ENCODE peak calls at places on chromosomes 5 and 9, in four cellular contexts. One of them, this sample, is unnamed.

GRCh38 chr5:60959156-60959555 is 14.2 kb downstream of the NDUFAF2 start:
- DNase-seq in WTC11: no peak
- DNase-seq in A549: peak; percentile 21
- DNase-seq in K562: no peak
- DNase-seq in this sample: no peak

GRCh38 chr5:173880306-173880985 is 7.7 kb upstream of the CPEB4 start:
- DNase-seq in WTC11: no peak
- DNase-seq in A549: peak; percentile 33
- DNase-seq in K562: no peak
- DNase-seq in this sample: no peak

GRCh38 chr9:122217640-122218039 is 11.1 kb downstream of the LHX6 start:
- DNase-seq in WTC11: no peak
- DNase-seq in A549: no peak
- DNase-seq in K562: no peak
- DNase-seq in this sample: peak; percentile 11

GRCh38 chr5:16809816-16810502 is 126.1 kb downstream of the MYO10 start:
- DNase-seq in WTC11: no peak
- DNase-seq in A549: no peak
- DNase-seq in K562: no peak
- DNase-seq in this sample: peak; percentile 7

GRCh38 chr5:130280528-130281217 is 376.4 kb downstream of the CHSY3 start:
- DNase-seq in WTC11: no peak
- DNase-seq in A549: no peak
- DNase-seq in K562: no peak
- DNase-seq in this sample: no peak

GRCh38 chr9:7273575-7273974 is 515.8 kb downstream of the KDM4C start:
- DNase-seq in WTC11: no peak
- DNase-seq in A549: peak; percentile 29
- DNase-seq in K562: no peak
- DNase-seq in this sample: no peak

GRCh38 chr9:105053209-105053652 is 125.3 kb upstream of the ABCA1 start:
- DNase-seq in WTC11: no peak
- DNase-seq in A549: peak; percentile 59
- DNase-seq in K562: no peak
- DNase-seq in this sample: no peak

GRCh38 chr5:171757853-171758535 is 27.6 kb upstream of the SMIM23 start:
- DNase-seq in WTC11: no peak
- DNase-seq in A549: peak; percentile 78
- DNase-seq in K562: no peak
- DNase-seq in this sample: peak; percentile 30

GRCh38 chr9:124392254-124392653 is 23.0 kb downstream of the PSMB7 start:
- DNase-seq in WTC11: no peak
- DNase-seq in A549: peak; percentile 29
- DNase-seq in K562: no peak
- DNase-seq in this sample: no peak

GRCh38 chr5:62412549-62413329 is at the start of gene IPO11:
- DNase-seq in WTC11: peak; percentile 99
- DNase-seq in A549: peak; percentile 99
- DNase-seq in K562: peak; percentile 94
- DNase-seq in this sample: peak; percentile 98

GRCh38 chr5:7473668-7474215 is 77.8 kb downstream of the ADCY2 start:
- DNase-seq in WTC11: no peak
- DNase-seq in A549: no peak
- DNase-seq in K562: no peak
- DNase-seq in this sample: no peak

GRCh38 chr5:40743771-40744170 is 12.0 kb downstream of the TTC33 start:
- DNase-seq in WTC11: no peak
- DNase-seq in A549: no peak
- DNase-seq in K562: no peak
- DNase-seq in this sample: no peak

GRCh38 chr9:34446468-34446891 is 11.9 kb downstream of the FAM219A start:
- DNase-seq in WTC11: no peak
- DNase-seq in A549: no peak
- DNase-seq in K562: no peak
- DNase-seq in this sample: no peak

GRCh38 chr9:524008-524407 is 309.3 kb downstream of the DOCK8 start:
- DNase-seq in WTC11: no peak
- DNase-seq in A549: no peak
- DNase-seq in K562: no peak
- DNase-seq in this sample: no peak

GRCh38 chr9:131854334-131854733 is 114.5 kb upstream of the RAPGEF1 start:
- DNase-seq in WTC11: no peak
- DNase-seq in A549: no peak
- DNase-seq in K562: no peak
- DNase-seq in this sample: no peak

GRCh38 chr9:119963258-119963797 is 594.1 kb upstream of the BRINP1 start:
- DNase-seq in WTC11: peak; percentile 38
- DNase-seq in A549: peak; percentile 49
- DNase-seq in K562: no peak
- DNase-seq in this sample: no peak

GRCh38 chr5:133698646-133699526 is 86.5 kb upstream of the FSTL4 start:
- DNase-seq in WTC11: no peak
- DNase-seq in A549: no peak
- DNase-seq in K562: no peak
- DNase-seq in this sample: no peak

GRCh38 chr5:55427157-55427556 is 107.6 kb downstream of the PLPP1 start:
- DNase-seq in WTC11: no peak
- DNase-seq in A549: no peak
- DNase-seq in K562: no peak
- DNase-seq in this sample: no peak

GRCh38 chr5:151880304-151880703 is 44.3 kb downstream of the GLRA1 start:
- DNase-seq in WTC11: no peak
- DNase-seq in A549: no peak
- DNase-seq in K562: no peak
- DNase-seq in this sample: no peak

GRCh38 chr9:33880562-33881089 is 63.7 kb downstream of the UBE2R2 start:
- DNase-seq in WTC11: peak; percentile 60
- DNase-seq in A549: no peak
- DNase-seq in K562: peak; percentile 10
- DNase-seq in this sample: no peak

GRCh38 chr5:73826301-73826700 is 200.3 kb downstream of the ARHGEF28 start:
- DNase-seq in WTC11: no peak
- DNase-seq in A549: no peak
- DNase-seq in K562: no peak
- DNase-seq in this sample: no peak

GRCh38 chr9:136007906-136008692 is 46.9 kb upstream of the UBAC1 start:
- DNase-seq in WTC11: no peak
- DNase-seq in A549: peak; percentile 55
- DNase-seq in K562: no peak
- DNase-seq in this sample: peak; percentile 83

GRCh38 chr9:128159784-128160602 is at the start of gene BBLN:
- DNase-seq in WTC11: peak; percentile 98
- DNase-seq in A549: peak; percentile 92
- DNase-seq in K562: peak; percentile 100
- DNase-seq in this sample: peak; percentile 84

GRCh38 chr9:135305546-135306180 is 173.9 kb upstream of the PPP1R26 start:
- DNase-seq in WTC11: no peak
- DNase-seq in A549: no peak
- DNase-seq in K562: no peak
- DNase-seq in this sample: no peak

GRCh38 chr9:686381-686813 is 155.1 kb upstream of the DMRT1 start:
- DNase-seq in WTC11: no peak
- DNase-seq in A549: no peak
- DNase-seq in K562: no peak
- DNase-seq in this sample: no peak

GRCh38 chr5:175885813-175886212 is 14.4 kb downstream of the CPLX2 start:
- DNase-seq in WTC11: no peak
- DNase-seq in A549: no peak
- DNase-seq in K562: no peak
- DNase-seq in this sample: no peak

GRCh38 chr5:67010684-67011409 is 185.8 kb downstream of the CD180 start:
- DNase-seq in WTC11: no peak
- DNase-seq in A549: no peak
- DNase-seq in K562: no peak
- DNase-seq in this sample: no peak

DNA sequence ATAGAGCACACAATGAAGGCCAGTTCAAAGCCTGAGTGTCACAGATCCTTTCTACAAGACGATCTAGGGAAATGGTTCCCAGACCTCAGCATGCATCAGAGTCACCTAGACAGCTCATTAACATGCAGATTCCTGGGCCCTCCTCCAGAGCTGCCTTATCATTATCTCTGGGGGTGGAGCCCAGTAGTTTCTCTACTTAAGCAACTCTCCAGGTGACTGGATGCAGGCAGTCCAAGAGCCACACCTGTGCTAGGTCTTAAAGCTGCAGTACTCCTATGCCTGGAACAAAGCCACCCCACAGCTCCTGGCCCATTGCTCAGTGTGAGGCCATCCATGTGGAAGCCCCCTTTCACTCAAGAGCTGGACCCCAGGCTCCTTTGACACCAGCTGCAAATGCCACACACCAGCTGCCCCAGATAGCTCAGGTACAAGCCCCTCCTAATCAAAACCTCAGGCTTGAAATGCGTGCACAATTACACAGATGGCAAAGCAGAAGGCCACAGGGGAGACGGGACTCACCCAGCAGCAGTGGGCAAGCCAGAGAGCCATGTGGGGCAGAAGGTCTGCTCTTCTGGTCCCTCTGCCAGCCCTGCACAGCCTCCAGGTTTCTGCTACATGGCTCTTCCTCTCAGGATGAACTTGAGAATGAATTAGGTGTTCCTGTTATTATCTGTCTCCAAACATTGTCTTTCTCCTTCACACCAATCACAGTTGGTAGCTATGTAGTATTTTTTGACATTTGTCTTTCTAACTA is 106.1 kb downstream of the SH3TC2 start:
- DNase-seq in WTC11: peak; percentile 46
- DNase-seq in A549: no peak
- DNase-seq in K562: no peak
- DNase-seq in this sample: no peak
- TF ChIP-seq HMGXB4 in WTC11: no peak
- TF ChIP-seq HMGXB4 in A549: no peak
- TF ChIP-seq HMGXB4 in K562: no peak
- TF ChIP-seq HMGXB4 in this sample: no peak

GRCh38 chr9:92308893-92309292 is 15.4 kb upstream of the IARS1 start:
- DNase-seq in WTC11: no peak
- DNase-seq in A549: no peak
- DNase-seq in K562: no peak
- DNase-seq in this sample: no peak
- TF ChIP-seq HMGXB4 in WTC11: no peak
- TF ChIP-seq HMGXB4 in A549: no peak
- TF ChIP-seq HMGXB4 in K562: no peak
- TF ChIP-seq HMGXB4 in this sample: no peak

DNA sequence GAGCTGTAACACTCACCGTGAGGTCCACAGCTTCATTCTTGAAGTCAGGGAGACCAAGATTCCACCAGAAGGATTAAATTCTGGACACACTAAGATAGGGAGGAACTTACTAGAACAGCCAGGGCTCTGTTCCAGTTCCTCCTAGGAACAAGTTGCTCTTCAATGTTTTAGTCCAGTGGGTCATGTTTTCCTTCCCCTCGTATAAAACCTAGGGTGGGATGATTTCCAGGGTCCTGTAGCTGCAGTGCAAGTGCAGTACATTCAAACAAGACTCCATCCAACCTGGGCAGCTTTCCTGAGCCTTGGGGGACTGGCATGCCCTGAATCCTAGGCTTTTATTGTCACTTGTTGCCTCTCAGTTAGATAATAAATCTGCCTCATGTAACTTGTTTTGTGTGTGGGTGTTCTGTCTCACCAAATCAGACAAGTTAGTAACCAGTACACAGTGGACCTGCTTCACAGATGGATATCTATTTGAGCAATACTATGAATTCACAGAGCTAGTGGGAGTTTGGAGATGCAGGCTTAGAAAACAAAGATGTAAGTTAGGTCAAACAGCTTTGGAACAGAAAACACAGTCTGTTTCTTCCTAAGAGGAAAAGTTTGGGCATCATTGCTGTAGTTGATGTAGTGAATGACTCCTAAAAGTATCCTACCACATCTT is 405.6 kb downstream of the GABRG2 start:
- DNase-seq in WTC11: no peak
- DNase-seq in A549: no peak
- DNase-seq in K562: no peak
- DNase-seq in this sample: no peak
- TF ChIP-seq HMGXB4 in WTC11: no peak
- TF ChIP-seq HMGXB4 in A549: no peak
- TF ChIP-seq HMGXB4 in K562: no peak
- TF ChIP-seq HMGXB4 in this sample: no peak

GRCh38 chr9:83198336-83198735 is 135.4 kb upstream of the RASEF start:
- DNase-seq in WTC11: no peak
- DNase-seq in A549: no peak
- DNase-seq in K562: no peak
- DNase-seq in this sample: no peak
- TF ChIP-seq HMGXB4 in WTC11: no peak
- TF ChIP-seq HMGXB4 in A549: no peak
- TF ChIP-seq HMGXB4 in K562: no peak
- TF ChIP-seq HMGXB4 in this sample: no peak

This sample was measured in HepG2.